ENCODE peak calls at places on chromosome 18, in eight cellular contexts. Y is H7; N is neural crest cell; L is stimulated activated CD4-positive, alpha-beta T cell treated with anti-CD3 and anti-CD28 coated beads, Interleukin-15, amount 100 ng/mL, for 1 hour; T is NCI-H1105; C is NCI-H524; O is endothelial cell of umbilical vein; H is cardiac fibroblast. I is an unnamed sample.

GRCh38 chr18:22207022-22207758 is 37.8 kb downstream of the GATA6 start:
- DNase-seq in Y (no peak), N (no peak), L (no peak), T (no peak), C (no peak), O (no peak), H (peak), I (no peak)

GRCh38 chr18:48594725-48595124 is 55.9 kb downstream of the CTIF start:
- DNase-seq in Y (no peak), N (no peak), L (no peak), T (no peak), C (no peak), O (no peak), H (no peak), I (no peak)

GRCh38 chr18:35463050-35463449 is 34.7 kb downstream of the INO80C start:
- DNase-seq in Y (no peak), N (no peak), L (no peak), T (no peak), C (no peak), O (peak), H (peak), I (peak)

GRCh38 chr18:366466-367053 is 98.7 kb upstream of the THOC1 start:
- DNase-seq in Y (peak), N (no peak), L (no peak), T (no peak), C (no peak), O (no peak), H (no peak), I (no peak)

GRCh38 chr18:13103366-13103765 is 112.2 kb downstream of the CEP192 start:
- DNase-seq in Y (no peak), N (no peak), L (no peak), T (no peak), C (no peak), O (no peak), H (peak), I (peak)

GRCh38 chr18:45127395-45127794 is 446.7 kb downstream of the SETBP1 start:
- DNase-seq in Y (no peak), N (no peak), L (no peak), T (no peak), C (no peak), O (no peak), H (no peak), I (no peak)

GRCh38 chr18:48345596-48345995 is 63.6 kb downstream of the ZBTB7C start:
- DNase-seq in Y (peak), N (no peak), L (no peak), T (no peak), C (no peak), O (no peak), H (peak), I (peak)

GRCh38 chr18:12046751-12047335 is 46.8 kb upstream of the ANKRD62 start:
- DNase-seq in Y (no peak), N (no peak), L (no peak), T (no peak), C (no peak), O (no peak), H (no peak), I (no peak)

GRCh38 chr18:36580874-36581750 is 247.7 kb downstream of the TPGS2 start:
- DNase-seq in Y (no peak), N (no peak), L (no peak), T (no peak), C (no peak), O (no peak), H (peak), I (no peak)

GRCh38 chr18:45774065-45774521 is 50.1 kb downstream of the SLC14A1 start:
- DNase-seq in Y (no peak), N (no peak), L (no peak), T (no peak), C (no peak), O (no peak), H (peak), I (no peak)

GRCh38 chr18:23824235-23824634 is 135.0 kb downstream of the LAMA3 start:
- DNase-seq in Y (no peak), N (no peak), L (no peak), T (no peak), C (no peak), O (no peak), H (peak), I (no peak)

GRCh38 chr18:23369231-23369630 is 83.9 kb upstream of the RIOK3 start:
- DNase-seq in Y (no peak), N (peak), L (no peak), T (no peak), C (no peak), O (peak), H (no peak), I (no peak)

GRCh38 chr18:79479761-79480161 is 84.0 kb downstream of the NFATC1 start:
- DNase-seq in Y (peak), N (no peak), L (no peak), T (no peak), C (no peak), O (no peak), H (no peak), I (no peak)

GRCh38 chr18:62384610-62385097 is 59.5 kb downstream of the TNFRSF11A start:
- DNase-seq in Y (peak), N (peak), L (no peak), T (no peak), C (no peak), O (no peak), H (peak), I (peak)

GRCh38 chr18:58860747-58861224 is 3.9 kb upstream of the ZNF532 start:
- DNase-seq in Y (no peak), N (no peak), L (no peak), T (no peak), C (no peak), O (peak), H (no peak), I (peak)

GRCh38 chr18:9712606-9713005 is 4.5 kb downstream of the RAB31 start:
- DNase-seq in Y (no peak), N (no peak), L (no peak), T (no peak), C (no peak), O (no peak), H (peak), I (peak)

I was measured in dermis blood vessel endothelial cell.